ENCODE peak calls at places on chromosomes 7 and 10, in five cellular contexts. E, Q, G, F and D are unnamed samples.

GRCh38 chr10:130497056-130498010 is 361.1 kb downstream of the GLRX3 start:
- DNase-seq in E (no peak), Q (no peak), G (no peak), F (no peak), D (no peak)

GRCh38 chr7:27160546-27161213 is 4.2 kb upstream of the HOXA7 start:
- DNase-seq in E (peak; percentile 83), Q (peak; percentile 57), G (peak; percentile 63), F (peak; percentile 62), D (peak; percentile 74)

GRCh38 chr10:128151031-128151430 is 24.8 kb upstream of the MKI67 start:
- DNase-seq in E (no peak), Q (no peak), G (no peak), F (no peak), D (no peak)

GRCh38 chr10:101001225-101002035 is 1.8 kb downstream of the LZTS2 start:
- DNase-seq in E (peak; percentile 90), Q (peak; percentile 26), G (no peak), F (peak; percentile 60), D (peak; percentile 73)

GRCh38 chr10:85916999-85917573 is 449.5 kb downstream of the GRID1 start:
- DNase-seq in E (no peak), Q (no peak), G (no peak), F (no peak), D (no peak)

GRCh38 chr10:131242007-131242406 is 69.5 kb downstream of the TCERG1L start:
- DNase-seq in E (no peak), Q (no peak), G (no peak), F (no peak), D (no peak)

GRCh38 chr7:10040674-10041073 is 933.0 kb upstream of the PHF14 start:
- DNase-seq in E (no peak), Q (no peak), G (no peak), F (no peak), D (no peak)

GRCh38 chr10:72228318-72228751 is 12.3 kb upstream of the ASCC1 start:
- DNase-seq in E (no peak), Q (no peak), G (no peak), F (no peak), D (no peak)

GRCh38 chr7:134777908-134778580 is 1.4 kb upstream of the CALD1 start:
- DNase-seq in E (peak; percentile 69), Q (no peak), G (no peak), F (no peak), D (no peak)

GRCh38 chr7:30027065-30027456 is 559 bp upstream of the FKBP14 start:
- DNase-seq in E (peak; percentile 25), Q (no peak), G (no peak), F (no peak), D (no peak)

GRCh38 chr10:2079603-2080078 is 342.3 kb upstream of the ADARB2 start:
- DNase-seq in E (no peak), Q (no peak), G (no peak), F (no peak), D (no peak)

GRCh38 chr7:66687186-66687585 is 53.3 kb upstream of the RABGEF1 start:
- DNase-seq in E (no peak), Q (no peak), G (no peak), F (no peak), D (no peak)

GRCh38 chr7:101824440-101824839 is 7.0 kb downstream of the CUX1 start:
- DNase-seq in E (no peak), Q (no peak), G (no peak), F (no peak), D (no peak)

GRCh38 chr7:128274890-128275603 is 34.0 kb downstream of the LEP start:
- DNase-seq in E (peak; percentile 24), Q (no peak), G (no peak), F (no peak), D (no peak)

GRCh38 chr10:86659721-86660438 is 5.5 kb downstream of the OPN4 start:
- DNase-seq in E (no peak), Q (no peak), G (no peak), F (no peak), D (no peak)

GRCh38 chr7:12771378-12771877 is 84.0 kb downstream of the ARL4A start:
- DNase-seq in E (peak; percentile 70), Q (no peak), G (no peak), F (peak; percentile 46), D (peak; percentile 5)

GRCh38 chr7:154886591-154886990 is 116.3 kb downstream of the PAXIP1 start:
- DNase-seq in E (no peak), Q (no peak), G (no peak), F (no peak), D (no peak)